ENCODE peak calls at places on chromosomes 7 and 10, in eight cellular contexts. Z, H, I, J, E, O, Y and R are unnamed samples.
A peak's percentile ranks its signal among the peaks of the same experiment; 100 is the strongest.

GRCh38 chr10:58180633-58181032 is 87.1 kb downstream of the IPMK start:
- DNase-seq in O (no peak), H (peak; percentile 6), Y (no peak), I (no peak), E (no peak), J (peak; percentile 28), Z (no peak), R (no peak)

GRCh38 chr7:2956526-2957368 is 86.9 kb downstream of the CARD11 start:
- DNase-seq in Y (no peak), O (no peak), H (peak; percentile 67), J (peak; percentile 70), I (no peak), E (peak; percentile 93), Z (no peak), R (no peak)

GRCh38 chr7:148060724-148061123 is 529.8 kb upstream of the C7orf33 start:
- DNase-seq in Z (no peak), I (no peak), E (no peak), O (no peak), H (no peak), Y (no peak), J (no peak), R (no peak)

GRCh38 chr7:158028971-158029370 is 558.7 kb downstream of the PTPRN2 start:
- DNase-seq in J (no peak), I (no peak), Z (no peak), E (no peak), Y (peak; percentile 22), H (no peak), O (no peak), R (no peak)

GRCh38 chr10:10056958-10057357 is 960.7 kb upstream of the CELF2 start:
- DNase-seq in Y (no peak), E (no peak), H (peak; percentile 6), O (no peak), J (no peak), Z (no peak), I (no peak), R (no peak)

GRCh38 chr10:5971315-5971832 is 6.0 kb downstream of the IL15RA start:
- DNase-seq in Z (no peak), Y (peak; percentile 83), E (peak; percentile 61), I (no peak), H (no peak), J (peak; percentile 8), O (peak; percentile 80), R (peak; percentile 57)

GRCh38 chr7:1257863-1258262 is 25.2 kb downstream of the UNCX start:
- DNase-seq in J (no peak), E (no peak), Z (no peak), H (no peak), Y (no peak), I (no peak), O (no peak), R (no peak)

GRCh38 chr10:130023454-130024230 is 59.6 kb upstream of the EBF3 start:
- DNase-seq in I (no peak), Z (no peak), O (peak; percentile 38), H (no peak), Y (no peak), E (peak; percentile 28), J (peak; percentile 11), R (no peak)

DNA sequence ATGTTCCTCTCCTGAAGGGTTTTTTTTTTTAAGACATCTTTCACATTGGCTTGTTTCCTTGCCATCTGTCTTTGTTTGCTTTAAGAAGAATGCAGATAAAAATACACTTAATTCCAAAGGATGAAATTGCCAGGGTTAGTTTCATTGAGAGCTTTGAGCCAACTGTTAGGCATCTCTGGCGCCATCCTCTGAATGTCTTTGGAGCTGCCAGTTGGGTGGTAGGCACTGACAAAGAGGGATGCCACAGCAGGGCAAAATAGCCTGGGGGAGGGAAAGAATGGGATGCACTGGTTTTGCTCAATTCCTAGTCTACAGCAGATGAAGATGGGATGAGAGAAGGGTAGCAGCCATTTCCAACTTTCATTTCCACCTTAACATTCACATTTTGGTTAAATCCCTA is 399.2 kb downstream of the SORCS1 start:
- DNase-seq in Y (no peak), H (no peak), Z (no peak), E (no peak), J (no peak), O (no peak), I (no peak), R (no peak)
- TF ChIP-seq CTCF in Y (no peak), H (no peak), Z (no peak), E (no peak), J (no peak), O (no peak), I (no peak), R (no peak)

GRCh38 chr7:150370612-150371071 is 2.0 kb downstream of the REPIN1 start:
- DNase-seq in I (no peak), E (no peak), Z (no peak), J (peak; percentile 19), H (peak; percentile 80), Y (no peak), O (peak; percentile 98), R (no peak)
- TF ChIP-seq CTCF in I (no peak), E (no peak), Z (no peak), J (no peak), H (peak; percentile 27), Y (no peak), O (peak; percentile 10), R (no peak)

DNA sequence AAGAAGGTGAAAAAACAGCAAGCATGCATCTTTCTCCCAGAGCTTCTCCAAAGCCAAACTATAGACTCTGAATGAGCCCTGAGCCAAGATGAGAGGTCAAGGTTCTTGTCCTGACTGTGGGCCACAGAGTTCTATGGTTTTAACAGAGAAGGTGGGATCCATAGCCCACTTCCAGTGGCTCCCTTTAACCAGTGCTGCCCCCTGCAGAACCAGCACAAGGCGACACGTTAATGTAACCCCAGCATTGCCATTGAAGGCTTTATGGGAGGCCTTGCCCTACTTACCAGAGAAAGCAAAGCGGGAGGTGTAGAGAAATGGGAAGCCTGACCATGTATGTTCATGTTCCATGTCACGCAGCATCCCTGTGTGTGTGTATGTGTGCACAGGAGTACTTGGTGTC is 243.6 kb downstream of the PRPF18 start:
- DNase-seq in I (no peak), E (no peak), H (no peak), Z (no peak), O (peak; percentile 73), Y (no peak), J (no peak), R (no peak)
- TF ChIP-seq CTCF in I (no peak), E (no peak), H (no peak), Z (no peak), O (no peak), Y (no peak), J (no peak), R (no peak)

GRCh38 chr7:133742709-133743538 is 384.2 kb upstream of the LRGUK start:
- DNase-seq in Y (no peak), Z (no peak), E (peak; percentile 4), O (no peak), H (peak; percentile 36), I (peak; percentile 4), J (peak; percentile 42), R (no peak)
- TF ChIP-seq CTCF in Y (no peak), Z (peak; percentile 54), E (peak; percentile 36), O (peak; percentile 74), H (peak; percentile 52), I (peak; percentile 68), J (peak; percentile 77), R (peak; percentile 66)

GRCh38 chr7:150388709-150389531 is 9.8 kb downstream of the ZNF775 start:
- DNase-seq in O (peak; percentile 92), Z (no peak), J (no peak), H (peak; percentile 65), I (no peak), Y (peak; percentile 75), E (no peak), R (no peak)
- TF ChIP-seq CTCF in O (peak; percentile 56), Z (peak; percentile 52), J (no peak), H (peak; percentile 61), I (peak; percentile 50), Y (no peak), E (no peak), R (peak; percentile 12)

GRCh38 chr10:111273635-111274034 is 196.8 kb downstream of the ADRA2A start:
- DNase-seq in O (no peak), Z (no peak), J (no peak), E (no peak), Y (no peak), H (no peak), I (no peak), R (no peak)

DNA sequence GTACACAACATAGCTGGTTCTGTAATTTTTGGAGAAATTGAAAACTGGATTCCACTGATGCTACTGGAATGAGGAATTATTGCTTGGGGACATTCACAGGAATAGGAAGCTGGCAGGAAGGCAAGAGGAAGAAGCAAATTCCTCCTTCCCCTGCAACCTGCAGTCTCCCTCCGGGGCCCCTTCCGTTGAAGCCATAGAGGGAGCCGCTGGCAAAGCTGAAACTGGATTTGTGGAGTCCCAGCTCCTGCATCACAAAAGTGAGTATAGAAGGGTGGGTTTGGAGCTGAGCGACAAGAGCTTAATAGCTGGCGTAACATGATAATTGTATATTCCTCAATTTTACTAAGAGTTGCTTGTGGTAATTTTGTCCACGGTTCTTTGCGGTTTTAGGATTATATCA is 190.8 kb downstream of the ADRA2A start:
- DNase-seq in J (no peak), Y (no peak), O (no peak), Z (no peak), E (no peak), I (no peak), H (no peak), R (no peak)
- TF ChIP-seq CTCF in J (no peak), Y (no peak), O (no peak), Z (no peak), E (no peak), I (no peak), H (no peak), R (no peak)

GRCh38 chr7:69067397-69067796 is 530.9 kb upstream of the AUTS2 start:
- DNase-seq in O (no peak), J (no peak), I (no peak), Y (peak; percentile 33), H (no peak), Z (no peak), E (no peak), R (no peak)
- TF ChIP-seq CTCF in O (peak; percentile 53), J (no peak), I (peak; percentile 55), Y (no peak), H (no peak), Z (peak; percentile 32), E (no peak), R (peak; percentile 24)